ENCODE peak calls at places on chromosome 5, in five cellular contexts. C, V, U, K and H are unnamed samples.

GRCh38 chr5:100424017-100424416 is 111.2 kb upstream of the FAM174A start:
- DNase-seq in U (no peak), K (no peak), C (no peak), V (no peak), H (no peak)

GRCh38 chr5:172533399-172534228 is 79.3 kb upstream of the SH3PXD2B start:
- DNase-seq in C (no peak), V (no peak), K (peak), U (no peak), H (peak)

GRCh38 chr5:150499437-150499956 is 8.4 kb upstream of the NDST1 start:
- DNase-seq in K (no peak), C (no peak), U (no peak), V (no peak), H (no peak)

GRCh38 chr5:171757853-171758535 is 27.6 kb upstream of the SMIM23 start:
- DNase-seq in U (peak), V (peak), K (no peak), C (peak), H (no peak)

GRCh38 chr5:178069909-178070308 is 43.4 kb upstream of the N4BP3 start:
- DNase-seq in C (no peak), U (peak), V (no peak), K (no peak), H (peak)

GRCh38 chr5:134506054-134507039 is 19.1 kb upstream of the JADE2 start:
- DNase-seq in C (no peak), K (peak), U (peak), V (no peak), H (no peak)

GRCh38 chr5:126987271-126987899 is 43.0 kb downstream of the MARCHF3 start:
- DNase-seq in U (no peak), C (no peak), K (no peak), V (no peak), H (no peak)

GRCh38 chr5:172788771-172789686 is 18.0 kb upstream of the DUSP1 start:
- DNase-seq in C (no peak), K (peak), V (no peak), U (no peak), H (no peak)

GRCh38 chr5:148091991-148092964 is 28.5 kb downstream of the SPINK5 start:
- DNase-seq in V (no peak), U (no peak), K (no peak), C (no peak), H (no peak)

GRCh38 chr5:167644619-167645018 is 646.8 kb upstream of the WWC1 start:
- DNase-seq in U (no peak), C (no peak), V (no peak), K (no peak), H (no peak)

GRCh38 chr5:135013947-135014570 is 20.0 kb downstream of the PITX1 start:
- DNase-seq in U (no peak), C (no peak), V (peak), K (peak), H (no peak)

GRCh38 chr5:148268556-148268955 is at the start of gene SPINK13:
- DNase-seq in C (peak), U (peak), V (no peak), K (no peak), H (no peak)

GRCh38 chr5:54390015-54390414 is 65.5 kb upstream of the HSPB3 start:
- DNase-seq in V (peak), C (peak), U (peak), K (no peak), H (no peak)

GRCh38 chr5:178433273-178433775 is 156.9 kb downstream of the COL23A1 start:
- DNase-seq in U (no peak), C (no peak), V (no peak), K (no peak), H (no peak)

GRCh38 chr5:138082033-138082432 is 1.8 kb upstream of the WNT8A start:
- DNase-seq in C (no peak), V (no peak), K (no peak), U (no peak), H (peak)

GRCh38 chr5:159416438-159416837 is 86.2 kb upstream of the IL12B start:
- DNase-seq in K (no peak), U (no peak), C (no peak), V (no peak), H (no peak)

GRCh38 chr5:125042243-125042887 is 295.9 kb upstream of the ZNF608 start:
- DNase-seq in V (no peak), C (no peak), U (no peak), K (no peak), H (no peak)

GRCh38 chr5:74638776-74639537 is 1.6 kb downstream of the ENC1 start:
- DNase-seq in V (peak), C (no peak), U (no peak), K (no peak), H (no peak)

GRCh38 chr5:74634611-74635286 is 5.8 kb downstream of the ENC1 start:
- DNase-seq in C (no peak), U (no peak), K (no peak), V (no peak), H (no peak)

GRCh38 chr5:74633710-74634109 is 6.8 kb downstream of the ENC1 start:
- DNase-seq in K (no peak), C (no peak), V (no peak), U (no peak), H (no peak)

GRCh38 chr5:74636552-74636951 is 4.0 kb downstream of the ENC1 start:
- DNase-seq in C (no peak), V (no peak), K (no peak), U (no peak), H (no peak)

DNA sequence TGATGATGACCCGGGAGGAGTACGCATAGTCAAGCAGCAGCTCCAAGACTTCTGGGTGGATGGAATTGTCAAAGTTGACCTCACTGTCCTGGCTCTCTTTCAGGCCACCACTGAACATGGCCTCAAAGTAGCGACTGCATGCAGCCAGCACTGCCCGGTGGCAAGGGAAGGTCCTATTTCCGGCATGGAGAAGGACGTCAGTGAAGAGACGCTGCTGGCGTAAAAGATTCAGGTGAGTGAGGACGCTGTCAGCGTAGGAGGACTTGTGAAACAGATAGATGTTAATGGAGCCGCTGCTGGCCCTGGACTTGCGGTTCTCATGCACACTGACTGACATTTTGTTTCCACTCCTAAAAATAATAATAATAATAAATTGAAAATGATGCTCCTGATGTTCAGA is 4.4 kb downstream of the ENC1 start:
- DNase-seq in C (no peak), V (no peak), K (no peak), U (no peak), H (no peak)
- H3K4me3 ChIP-seq in C (no peak), V (no peak), K (no peak), U (no peak), H (no peak)

GRCh38 chr5:444226-444625 is 1.2 kb downstream of the EXOC3 start:
- DNase-seq in U (no peak), C (no peak), V (no peak), K (no peak), H (no peak)
- H3K4me3 ChIP-seq in U (peak), C (peak), V (peak), K (peak), H (peak)

GRCh38 chr5:36726767-36727166 is 120.4 kb downstream of the SLC1A3 start:
- DNase-seq in V (no peak), K (no peak), U (no peak), C (no peak), H (no peak)

GRCh38 chr5:36726317-36726716 is 119.9 kb downstream of the SLC1A3 start:
- DNase-seq in V (no peak), U (no peak), K (no peak), C (no peak), H (no peak)

GRCh38 chr5:36722913-36723312 is 116.5 kb downstream of the SLC1A3 start:
- DNase-seq in V (no peak), U (no peak), K (no peak), C (no peak), H (no peak)

GRCh38 chr5:36723921-36724320 is 117.5 kb downstream of the SLC1A3 start:
- DNase-seq in C (no peak), V (no peak), U (no peak), K (no peak), H (no peak)

DNA sequence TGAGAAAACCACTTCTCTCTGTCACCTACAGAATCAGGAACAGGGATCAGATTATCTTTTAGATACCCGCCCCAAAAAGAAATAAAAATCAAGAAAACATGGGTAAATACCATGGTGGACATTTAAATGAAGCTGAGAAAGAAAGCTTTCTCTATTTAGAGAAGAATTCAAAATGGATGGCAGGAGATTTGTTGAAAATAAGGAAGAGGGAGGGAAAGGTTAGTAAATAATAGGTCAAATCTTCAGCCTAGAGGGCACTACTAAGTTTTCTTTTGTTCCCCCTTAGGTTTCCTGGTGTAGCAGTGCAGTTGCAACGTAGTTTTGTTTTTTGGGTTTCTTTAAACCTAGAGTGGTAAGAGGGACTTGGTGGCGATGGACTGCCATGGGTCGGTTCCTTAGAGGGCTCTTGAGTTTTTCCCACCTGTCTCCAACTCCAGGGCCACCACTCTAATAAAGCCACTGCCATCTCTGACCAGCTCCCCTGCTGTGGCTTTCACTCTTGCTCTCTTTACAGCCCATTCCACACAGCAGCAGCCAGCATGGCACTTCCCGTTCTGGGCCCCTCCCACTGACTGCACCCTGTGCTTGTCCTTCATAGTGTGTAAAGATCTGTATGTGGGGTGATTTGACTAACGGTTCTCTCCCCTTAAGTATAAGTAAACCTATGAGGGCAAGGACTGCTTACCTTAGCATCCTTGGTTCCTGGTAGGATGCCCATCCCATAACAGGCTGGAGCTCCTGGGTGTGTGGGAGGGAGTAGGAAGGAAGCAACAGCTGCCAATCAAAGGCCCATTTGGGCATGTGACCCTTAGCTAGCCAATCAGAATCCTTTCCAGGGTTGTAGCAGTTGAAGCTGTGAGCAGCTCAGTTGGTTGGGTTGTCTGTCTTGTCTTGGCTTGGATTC is 118.3 kb downstream of the SLC1A3 start:
- DNase-seq in C (no peak), V (no peak), U (no peak), K (no peak), H (peak)
- H3K4me3 ChIP-seq in C (no peak), V (no peak), U (no peak), K (no peak), H (no peak)

GRCh38 chr5:132718544-132719312 is 18.6 kb downstream of the KIF3A start:
- DNase-seq in U (no peak), C (no peak), K (no peak), V (no peak), H (no peak)

GRCh38 chr5:132714456-132715307 is 22.7 kb downstream of the KIF3A start:
- DNase-seq in C (no peak), U (no peak), V (no peak), K (no peak), H (no peak)
- H3K4me3 ChIP-seq in C (no peak), U (no peak), V (no peak), K (no peak), H (no peak)